ENCODE peak calls at places on chromosomes 5 and 9, in seven cellular contexts. One of them, this sample, is unnamed.

GRCh38 chr5:110265199-110265598 is 461.3 kb downstream of the TMEM232 start:
- DNase-seq in SK-N-SH: no peak
- DNase-seq in heart left ventricle: no peak
- DNase-seq in CD8-positive, alpha-beta T cell: no peak
- DNase-seq in HepG2: no peak
- DNase-seq in upper lobe of right lung: no peak
- DNase-seq in kidney: no peak
- DNase-seq in this sample: no peak

GRCh38 chr9:34049630-34050384 is 1.1 kb upstream of the UBAP2 start:
- DNase-seq in HepG2: no peak
- DNase-seq in heart left ventricle: no peak
- DNase-seq in CD8-positive, alpha-beta T cell: no peak
- DNase-seq in SK-N-SH: peak
- DNase-seq in upper lobe of right lung: no peak
- DNase-seq in kidney: no peak
- DNase-seq in this sample: peak

GRCh38 chr5:159183247-159183646 is 26.1 kb downstream of the RNF145 start:
- DNase-seq in kidney: no peak
- DNase-seq in upper lobe of right lung: no peak
- DNase-seq in CD8-positive, alpha-beta T cell: no peak
- DNase-seq in HepG2: no peak
- DNase-seq in SK-N-SH: no peak
- DNase-seq in heart left ventricle: no peak
- DNase-seq in this sample: no peak

GRCh38 chr5:142838845-142839244 is 68.7 kb downstream of the ARHGAP26 start:
- DNase-seq in kidney: no peak
- DNase-seq in heart left ventricle: no peak
- DNase-seq in CD8-positive, alpha-beta T cell: no peak
- DNase-seq in SK-N-SH: no peak
- DNase-seq in upper lobe of right lung: no peak
- DNase-seq in HepG2: no peak
- DNase-seq in this sample: no peak

GRCh38 chr9:16542290-16542689 is 328.2 kb downstream of the BNC2 start:
- DNase-seq in kidney: no peak
- DNase-seq in SK-N-SH: no peak
- DNase-seq in CD8-positive, alpha-beta T cell: no peak
- DNase-seq in heart left ventricle: no peak
- DNase-seq in upper lobe of right lung: no peak
- DNase-seq in HepG2: no peak
- DNase-seq in this sample: no peak

GRCh38 chr9:126215486-126215885 is 111.1 kb upstream of the MVB12B start:
- DNase-seq in SK-N-SH: no peak
- DNase-seq in heart left ventricle: no peak
- DNase-seq in HepG2: no peak
- DNase-seq in kidney: no peak
- DNase-seq in upper lobe of right lung: no peak
- DNase-seq in CD8-positive, alpha-beta T cell: no peak
- DNase-seq in this sample: no peak

GRCh38 chr5:9335269-9335668 is 210.6 kb downstream of the SEMA5A start:
- DNase-seq in SK-N-SH: no peak
- DNase-seq in upper lobe of right lung: no peak
- DNase-seq in kidney: no peak
- DNase-seq in heart left ventricle: no peak
- DNase-seq in CD8-positive, alpha-beta T cell: no peak
- DNase-seq in HepG2: no peak
- DNase-seq in this sample: no peak

GRCh38 chr5:95872333-95873268 is 50.1 kb upstream of the GLRX start:
- DNase-seq in upper lobe of right lung: no peak
- DNase-seq in heart left ventricle: no peak
- DNase-seq in SK-N-SH: no peak
- DNase-seq in CD8-positive, alpha-beta T cell: no peak
- DNase-seq in HepG2: no peak
- DNase-seq in kidney: no peak
- DNase-seq in this sample: no peak

GRCh38 chr5:136689563-136689962 is 324.2 kb upstream of the TRPC7 start:
- DNase-seq in HepG2: no peak
- DNase-seq in kidney: no peak
- DNase-seq in CD8-positive, alpha-beta T cell: no peak
- DNase-seq in SK-N-SH: no peak
- DNase-seq in upper lobe of right lung: no peak
- DNase-seq in heart left ventricle: no peak
- DNase-seq in this sample: no peak

GRCh38 chr5:10856646-10857332 is 95.8 kb upstream of the DAP start:
- DNase-seq in HepG2: peak
- DNase-seq in kidney: peak
- DNase-seq in upper lobe of right lung: peak
- DNase-seq in heart left ventricle: peak
- DNase-seq in CD8-positive, alpha-beta T cell: no peak
- DNase-seq in SK-N-SH: peak
- DNase-seq in this sample: no peak

GRCh38 chr5:86679529-86679928 is 61.8 kb downstream of the COX7C start:
- DNase-seq in CD8-positive, alpha-beta T cell: no peak
- DNase-seq in SK-N-SH: peak
- DNase-seq in upper lobe of right lung: no peak
- DNase-seq in HepG2: peak
- DNase-seq in heart left ventricle: peak
- DNase-seq in kidney: no peak
- DNase-seq in this sample: peak

GRCh38 chr9:3916984-3917383 is 382.9 kb downstream of the GLIS3 start:
- DNase-seq in upper lobe of right lung: no peak
- DNase-seq in kidney: no peak
- DNase-seq in heart left ventricle: no peak
- DNase-seq in CD8-positive, alpha-beta T cell: no peak
- DNase-seq in SK-N-SH: no peak
- DNase-seq in HepG2: no peak
- DNase-seq in this sample: no peak

GRCh38 chr5:68325065-68325580 is 109.6 kb downstream of the PIK3R1 start:
- DNase-seq in SK-N-SH: no peak
- DNase-seq in kidney: no peak
- DNase-seq in heart left ventricle: no peak
- DNase-seq in upper lobe of right lung: no peak
- DNase-seq in CD8-positive, alpha-beta T cell: no peak
- DNase-seq in HepG2: no peak
- DNase-seq in this sample: no peak

GRCh38 chr9:27625751-27626628 is 52.7 kb upstream of the C9orf72 start:
- DNase-seq in HepG2: no peak
- DNase-seq in kidney: no peak
- DNase-seq in CD8-positive, alpha-beta T cell: no peak
- DNase-seq in upper lobe of right lung: no peak
- DNase-seq in SK-N-SH: no peak
- DNase-seq in heart left ventricle: no peak
- DNase-seq in this sample: peak
- H3K27ac ChIP-seq in HepG2: no peak
- H3K27ac ChIP-seq in kidney: no peak
- H3K27ac ChIP-seq in CD8-positive, alpha-beta T cell: no peak
- H3K27ac ChIP-seq in upper lobe of right lung: no peak
- H3K27ac ChIP-seq in SK-N-SH: no peak
- H3K27ac ChIP-seq in heart left ventricle: no peak
- H3K27ac ChIP-seq in this sample: peak

GRCh38 chr5:27124590-27124989 is 86.2 kb upstream of the CDH9 start:
- DNase-seq in CD8-positive, alpha-beta T cell: no peak
- DNase-seq in HepG2: peak
- DNase-seq in upper lobe of right lung: no peak
- DNase-seq in heart left ventricle: no peak
- DNase-seq in SK-N-SH: peak
- DNase-seq in kidney: no peak
- DNase-seq in this sample: no peak
- TF ChIP-seq CTCF in CD8-positive, alpha-beta T cell: no peak
- TF ChIP-seq CTCF in HepG2: peak
- TF ChIP-seq CTCF in upper lobe of right lung: peak
- TF ChIP-seq CTCF in heart left ventricle: peak
- TF ChIP-seq CTCF in SK-N-SH: peak
- TF ChIP-seq CTCF in kidney: peak
- TF ChIP-seq CTCF in this sample: no peak

GRCh38 chr9:27462846-27463245 is 61.2 kb upstream of the IFNK start:
- DNase-seq in upper lobe of right lung: no peak
- DNase-seq in kidney: no peak
- DNase-seq in HepG2: no peak
- DNase-seq in CD8-positive, alpha-beta T cell: no peak
- DNase-seq in SK-N-SH: no peak
- DNase-seq in heart left ventricle: no peak
- DNase-seq in this sample: no peak

GRCh38 chr9:27453860-27454553 is 70.1 kb upstream of the IFNK start:
- DNase-seq in upper lobe of right lung: no peak
- DNase-seq in CD8-positive, alpha-beta T cell: no peak
- DNase-seq in HepG2: no peak
- DNase-seq in heart left ventricle: no peak
- DNase-seq in kidney: no peak
- DNase-seq in SK-N-SH: no peak
- DNase-seq in this sample: no peak

GRCh38 chr9:27462434-27462833 is 61.7 kb upstream of the IFNK start:
- DNase-seq in kidney: no peak
- DNase-seq in heart left ventricle: no peak
- DNase-seq in SK-N-SH: no peak
- DNase-seq in upper lobe of right lung: no peak
- DNase-seq in CD8-positive, alpha-beta T cell: no peak
- DNase-seq in HepG2: no peak
- DNase-seq in this sample: no peak

GRCh38 chr9:27460225-27461023 is 63.7 kb upstream of the IFNK start:
- DNase-seq in upper lobe of right lung: no peak
- DNase-seq in kidney: no peak
- DNase-seq in HepG2: no peak
- DNase-seq in CD8-positive, alpha-beta T cell: no peak
- DNase-seq in heart left ventricle: no peak
- DNase-seq in SK-N-SH: no peak
- DNase-seq in this sample: no peak

DNA sequence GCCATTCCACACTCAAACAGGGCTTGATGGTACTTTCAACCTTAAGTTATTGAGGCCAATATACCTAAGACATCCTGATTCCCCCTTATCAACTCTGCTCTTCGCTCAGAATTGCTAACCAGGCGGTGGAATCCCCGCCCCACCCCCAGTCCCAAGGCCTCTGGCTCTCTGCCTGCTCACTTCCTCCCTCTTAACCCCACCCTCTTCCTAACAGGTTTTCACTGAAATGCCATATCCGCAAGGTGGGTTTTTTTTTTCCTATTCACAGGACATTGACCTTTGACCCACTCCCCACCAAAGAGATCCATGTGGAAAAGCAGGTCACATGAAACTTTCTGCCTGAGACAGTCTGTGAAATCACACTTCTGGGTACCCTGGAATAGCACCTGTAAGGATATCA is 66.6 kb upstream of the IFNK start:
- DNase-seq in kidney: peak
- DNase-seq in HepG2: no peak
- DNase-seq in SK-N-SH: no peak
- DNase-seq in heart left ventricle: peak
- DNase-seq in upper lobe of right lung: no peak
- DNase-seq in CD8-positive, alpha-beta T cell: no peak
- DNase-seq in this sample: peak
- H3K27ac ChIP-seq in kidney: no peak
- H3K27ac ChIP-seq in HepG2: no peak
- H3K27ac ChIP-seq in SK-N-SH: no peak
- H3K27ac ChIP-seq in heart left ventricle: no peak
- H3K27ac ChIP-seq in upper lobe of right lung: no peak
- H3K27ac ChIP-seq in CD8-positive, alpha-beta T cell: no peak
- H3K27ac ChIP-seq in this sample: peak

GRCh38 chr9:35814841-35815543 is at the start of gene HINT2:
- DNase-seq in upper lobe of right lung: peak
- DNase-seq in HepG2: peak
- DNase-seq in heart left ventricle: peak
- DNase-seq in kidney: peak
- DNase-seq in SK-N-SH: peak
- DNase-seq in CD8-positive, alpha-beta T cell: peak
- DNase-seq in this sample: peak
- TF ChIP-seq CTCF in upper lobe of right lung: no peak
- TF ChIP-seq CTCF in HepG2: no peak
- TF ChIP-seq CTCF in heart left ventricle: no peak
- TF ChIP-seq CTCF in kidney: no peak
- TF ChIP-seq CTCF in SK-N-SH: no peak
- TF ChIP-seq CTCF in CD8-positive, alpha-beta T cell: no peak
- TF ChIP-seq CTCF in this sample: no peak